ENCODE peak calls at places on chromosome 18, in five cellular contexts. One of them, this sample, is unnamed.

GRCh38 chr18:32337821-32338220 is 132.9 kb downstream of the GAREM1 start:
- DNase-seq in NCI-H748 treated with DMSO at 0.1 percent for 48 hours: no peak
- DNase-seq in endothelial cell: no peak
- DNase-seq in neural progenitor cell: no peak
- DNase-seq in esophagus muscularis mucosa: no peak
- DNase-seq in this sample: no peak

GRCh38 chr18:42185486-42185885 is 230.5 kb downstream of the PIK3C3 start:
- DNase-seq in neural progenitor cell: no peak
- DNase-seq in NCI-H748 treated with DMSO at 0.1 percent for 48 hours: no peak
- DNase-seq in endothelial cell: no peak
- DNase-seq in esophagus muscularis mucosa: no peak
- DNase-seq in this sample: peak

GRCh38 chr18:79746730-79747129 is 51.0 kb upstream of the KCNG2 start:
- DNase-seq in neural progenitor cell: no peak
- DNase-seq in esophagus muscularis mucosa: no peak
- DNase-seq in endothelial cell: no peak
- DNase-seq in NCI-H748 treated with DMSO at 0.1 percent for 48 hours: no peak
- DNase-seq in this sample: no peak

GRCh38 chr18:731185-731584 is 18.8 kb upstream of the ENOSF1 start:
- DNase-seq in neural progenitor cell: no peak
- DNase-seq in esophagus muscularis mucosa: no peak
- DNase-seq in NCI-H748 treated with DMSO at 0.1 percent for 48 hours: no peak
- DNase-seq in endothelial cell: no peak
- DNase-seq in this sample: no peak

GRCh38 chr18:79850731-79851130 is 53.0 kb downstream of the KCNG2 start:
- DNase-seq in esophagus muscularis mucosa: peak
- DNase-seq in NCI-H748 treated with DMSO at 0.1 percent for 48 hours: no peak
- DNase-seq in endothelial cell: no peak
- DNase-seq in neural progenitor cell: no peak
- DNase-seq in this sample: no peak

GRCh38 chr18:36153771-36154170 is 24.1 kb downstream of the ELP2 start:
- DNase-seq in esophagus muscularis mucosa: no peak
- DNase-seq in endothelial cell: no peak
- DNase-seq in NCI-H748 treated with DMSO at 0.1 percent for 48 hours: no peak
- DNase-seq in neural progenitor cell: no peak
- DNase-seq in this sample: no peak

GRCh38 chr18:66393463-66393862 is 210.4 kb downstream of the CDH19 start:
- DNase-seq in NCI-H748 treated with DMSO at 0.1 percent for 48 hours: no peak
- DNase-seq in neural progenitor cell: no peak
- DNase-seq in esophagus muscularis mucosa: no peak
- DNase-seq in endothelial cell: no peak
- DNase-seq in this sample: no peak

GRCh38 chr18:54830260-54830659 is 2.0 kb downstream of the RAB27B start:
- DNase-seq in esophagus muscularis mucosa: no peak
- DNase-seq in NCI-H748 treated with DMSO at 0.1 percent for 48 hours: no peak
- DNase-seq in neural progenitor cell: no peak
- DNase-seq in endothelial cell: no peak
- DNase-seq in this sample: no peak

GRCh38 chr18:48894266-48894600 is 56.5 kb downstream of the SMAD7 start:
- DNase-seq in esophagus muscularis mucosa: no peak
- DNase-seq in neural progenitor cell: no peak
- DNase-seq in NCI-H748 treated with DMSO at 0.1 percent for 48 hours: no peak
- DNase-seq in endothelial cell: no peak
- DNase-seq in this sample: no peak

GRCh38 chr18:63178526-63178880 is 141.1 kb downstream of the BCL2 start:
- DNase-seq in esophagus muscularis mucosa: no peak
- DNase-seq in NCI-H748 treated with DMSO at 0.1 percent for 48 hours: no peak
- DNase-seq in endothelial cell: no peak
- DNase-seq in neural progenitor cell: peak
- DNase-seq in this sample: no peak

GRCh38 chr18:26460449-26461091 is 87.8 kb downstream of the KCTD1 start:
- DNase-seq in neural progenitor cell: no peak
- DNase-seq in NCI-H748 treated with DMSO at 0.1 percent for 48 hours: peak
- DNase-seq in endothelial cell: no peak
- DNase-seq in esophagus muscularis mucosa: peak
- DNase-seq in this sample: no peak

GRCh38 chr18:6294119-6294784 is 120.5 kb downstream of the L3MBTL4 start:
- DNase-seq in NCI-H748 treated with DMSO at 0.1 percent for 48 hours: no peak
- DNase-seq in neural progenitor cell: no peak
- DNase-seq in esophagus muscularis mucosa: no peak
- DNase-seq in endothelial cell: no peak
- DNase-seq in this sample: no peak

GRCh38 chr18:68779169-68779568 is 18.7 kb upstream of the CCDC102B start:
- DNase-seq in NCI-H748 treated with DMSO at 0.1 percent for 48 hours: no peak
- DNase-seq in esophagus muscularis mucosa: no peak
- DNase-seq in endothelial cell: no peak
- DNase-seq in neural progenitor cell: no peak
- DNase-seq in this sample: no peak

This sample was measured in DMS 273 treated with DMSO at 0.1 percent for 48 hours.